ENCODE peak calls at places on chromosomes 4 and X, in eight cellular contexts. X is psoas muscle, Y is left ventricle myocardium inferior, E is PC-9, D is endothelial cell of umbilical vein, F is tibial artery, C is left lung, M is aorta. S is an unnamed sample.

GRCh38 chrX:86047174-86047991 is at the start of gene CHM:
- DNase-seq in X (peak; percentile 38), Y (peak; percentile 19), E (peak; percentile 73), D (peak; percentile 93), F (peak; percentile 66), C (peak; percentile 53), M (no peak), S (peak; percentile 68)

GRCh38 chrX:130055103-130055502 is 55.2 kb downstream of the ELF4 start:
- DNase-seq in X (peak; percentile 33), Y (no peak), E (no peak), D (no peak), F (peak; percentile 27), C (no peak), M (no peak), S (no peak)

GRCh38 chrX:40097492-40098263 is at the start of gene BCOR:
- DNase-seq in X (peak; percentile 75), Y (peak; percentile 73), E (no peak), D (peak; percentile 51), F (no peak), C (peak; percentile 88), M (peak; percentile 91), S (peak; percentile 93)

GRCh38 chr4:129364747-129365452 is 268.9 kb downstream of the C4orf33 start:
- DNase-seq in X (no peak), Y (no peak), E (no peak), D (no peak), F (no peak), C (peak; percentile 24), M (no peak), S (no peak)

GRCh38 chrX:72247206-72247944 is 8.5 kb upstream of the ERCC6L start:
- DNase-seq in X (no peak), Y (no peak), E (no peak), D (peak; percentile 60), F (no peak), C (no peak), M (no peak), S (no peak)

GRCh38 chr4:39096847-39097246 is 34.8 kb downstream of the KLHL5 start:
- DNase-seq in X (no peak), Y (no peak), E (no peak), D (no peak), F (no peak), C (no peak), M (no peak), S (no peak)

GRCh38 chr4:164802301-164802700 is 48.4 kb downstream of the SMIM31 start:
- DNase-seq in X (no peak), Y (no peak), E (no peak), D (no peak), F (no peak), C (no peak), M (no peak), S (no peak)

GRCh38 chr4:123481034-123481433 is 84.4 kb downstream of the SPRY1 start:
- DNase-seq in X (no peak), Y (no peak), E (peak; percentile 76), D (no peak), F (no peak), C (no peak), M (no peak), S (no peak)

GRCh38 chrX:71846429-71846828 is 64.2 kb upstream of the NHSL2 start:
- DNase-seq in X (no peak), Y (no peak), E (no peak), D (peak; percentile 2), F (no peak), C (no peak), M (no peak), S (no peak)

GRCh38 chr4:105113800-105114199 is 32.9 kb upstream of the TET2 start:
- DNase-seq in X (no peak), Y (no peak), E (no peak), D (no peak), F (no peak), C (no peak), M (no peak), S (no peak)

GRCh38 chrX:16671005-16671404 is 21.0 kb downstream of the S100G start:
- DNase-seq in X (no peak), Y (no peak), E (no peak), D (peak; percentile 56), F (no peak), C (no peak), M (no peak), S (no peak)

GRCh38 chr4:156329779-156330178 is 376.1 kb upstream of the CTSO start:
- DNase-seq in X (no peak), Y (no peak), E (no peak), D (no peak), F (no peak), C (no peak), M (no peak), S (no peak)

GRCh38 chr4:172927096-172927495 is 241.5 kb upstream of the GALNT7 start:
- DNase-seq in X (no peak), Y (no peak), E (no peak), D (peak; percentile 37), F (no peak), C (no peak), M (no peak), S (no peak)

GRCh38 chrX:144333429-144333828 is 449.6 kb downstream of the UBE2NL start:
- DNase-seq in X (no peak), Y (no peak), E (no peak), D (no peak), F (no peak), C (no peak), M (no peak), S (no peak)

GRCh38 chr4:113153529-113154101 is 104.2 kb downstream of the ANK2 start:
- DNase-seq in X (no peak), Y (no peak), E (no peak), D (no peak), F (no peak), C (no peak), M (no peak), S (no peak)

GRCh38 chrX:84487365-84488353 is 14.6 kb downstream of the HDX start:
- DNase-seq in X (no peak), Y (no peak), E (no peak), D (no peak), F (no peak), C (no peak), M (no peak), S (no peak)
- H3K36me3 ChIP-seq in X (no peaks in the 10 kb centered on the region), Y (no peaks in the 10 kb centered on the region), E (no peaks in the 10 kb centered on the region), D (no peaks in the 10 kb centered on the region), F (peaks cover 9% of the 10 kb centered on the region), C (no peaks in the 10 kb centered on the region), M (no peaks in the 10 kb centered on the region), S (no peaks in the 10 kb centered on the region)

GRCh38 chr4:142402925-142403324 is 443.2 kb downstream of the INPP4B start:
- DNase-seq in X (no peak), Y (no peak), E (peak; percentile 64), D (peak; percentile 41), F (no peak), C (no peak), M (no peak), S (no peak)
- H3K4me3 ChIP-seq in X (peak overlapping the region; percentile 65), Y (peak overlapping the region; percentile 5), E (no peak overlapping the region), D (no peak overlapping the region), F (no peak overlapping the region), C (no peak overlapping the region), M (no peak overlapping the region), S (peak overlapping the region; percentile 25)

GRCh38 chrX:48919947-48920712 is 1.3 kb upstream of the PIM2 start:
- DNase-seq in X (no peak), Y (no peak), E (no peak), D (no peak), F (no peak), C (no peak), M (no peak), S (peak; percentile 20)
- H3K27ac ChIP-seq in X (no peak overlapping the region), Y (peak overlapping the region; percentile 84), E (no peak overlapping the region), D (no peak overlapping the region), F (peak overlapping the region; percentile 91), C (peak overlapping the region; percentile 88), M (peak overlapping the region; percentile 48), S (no peak overlapping the region)

GRCh38 chr4:182019148-182019652 is 224.0 kb upstream of the TENM3 start:
- DNase-seq in X (no peak), Y (no peak), E (no peak), D (no peak), F (no peak), C (no peak), M (no peak), S (no peak)

GRCh38 chr4:182023469-182023868 is 219.7 kb upstream of the TENM3 start:
- DNase-seq in X (no peak), Y (no peak), E (no peak), D (no peak), F (no peak), C (no peak), M (no peak), S (no peak)

GRCh38 chr4:182018691-182019090 is 224.5 kb upstream of the TENM3 start:
- DNase-seq in X (no peak), Y (no peak), E (no peak), D (no peak), F (no peak), C (no peak), M (no peak), S (no peak)

GRCh38 chr4:182017038-182017437 is 226.2 kb upstream of the TENM3 start:
- DNase-seq in X (no peak), Y (no peak), E (no peak), D (no peak), F (no peak), C (peak; percentile 57), M (no peak), S (no peak)

DNA sequence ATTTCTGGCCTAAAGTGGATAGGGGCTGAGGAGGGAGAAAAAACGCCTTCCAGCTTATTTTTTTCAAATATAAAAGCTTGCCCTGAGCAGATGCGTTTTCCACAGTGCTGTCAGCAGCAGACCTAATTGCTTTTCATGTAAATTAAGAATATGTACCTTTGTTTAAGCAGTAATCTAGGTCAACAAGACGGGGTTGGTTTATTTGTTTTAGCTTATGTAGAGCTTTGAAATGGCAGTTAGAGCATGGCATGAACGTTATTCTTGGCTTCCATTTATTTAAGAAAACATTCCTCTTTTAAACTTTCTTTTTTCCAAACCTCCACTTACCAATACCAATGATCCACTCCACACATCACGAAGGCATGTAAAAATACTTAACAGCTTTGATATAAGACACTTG is 220.3 kb upstream of the TENM3 start:
- DNase-seq in X (no peak), Y (no peak), E (no peak), D (no peak), F (no peak), C (no peak), M (no peak), S (no peak)
- H3K36me3 ChIP-seq in X (no peaks in the 10 kb centered on the region), Y (no peaks in the 10 kb centered on the region), E (no peaks in the 10 kb centered on the region), D (no peaks in the 10 kb centered on the region), F (no peaks in the 10 kb centered on the region), C (no peaks in the 10 kb centered on the region), M (no peaks in the 10 kb centered on the region), S (no peaks in the 10 kb centered on the region)

DNA sequence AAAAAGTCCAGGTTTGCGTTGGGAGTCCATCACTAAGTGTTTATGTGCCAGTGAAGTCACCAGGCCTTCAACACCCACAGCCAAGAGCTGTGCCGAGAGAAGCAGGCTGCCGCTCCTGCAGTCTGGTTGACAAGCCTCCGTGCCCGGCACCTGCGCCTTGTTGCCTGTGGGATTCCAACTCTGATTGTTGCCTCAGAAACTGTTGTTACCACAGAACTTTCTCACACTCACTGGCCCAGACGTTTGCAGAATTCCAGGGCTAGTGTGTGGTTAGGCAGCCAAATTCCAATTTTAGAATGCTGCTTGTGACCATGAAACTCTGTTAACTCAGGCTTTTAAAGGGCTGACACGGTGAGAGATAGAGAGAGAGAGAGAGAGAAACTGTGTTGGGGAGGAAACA is 119.5 kb upstream of the LIMCH1 start:
- DNase-seq in X (peak; percentile 62), Y (peak; percentile 82), E (no peak), D (no peak), F (peak; percentile 67), C (no peak), M (peak; percentile 81), S (peak; percentile 50)
- H3K4me3 ChIP-seq in X (peak overlapping the region; percentile 10), Y (no peak overlapping the region), E (no peak overlapping the region), D (no peak overlapping the region), F (peak overlapping the region; percentile 15), C (no peak overlapping the region), M (peak overlapping the region; percentile 32), S (no peak overlapping the region)

GRCh38 chr4:140018931-140019618 is 134.9 kb downstream of the MAML3 start:
- DNase-seq in X (no peak), Y (no peak), E (peak; percentile 75), D (no peak), F (no peak), C (no peak), M (no peak), S (no peak)
- H3K27ac ChIP-seq in X (peak overlapping the region; percentile 60), Y (no peak overlapping the region), E (peak overlapping the region; percentile 93), D (no peak overlapping the region), F (no peak overlapping the region), C (peak overlapping the region; percentile 34), M (no peak overlapping the region), S (no peak overlapping the region)